ENCODE peak calls at places on chromosomes 3 and 15, in eight cellular contexts. U is left colon; J is stimulated activated naive CD8-positive, alpha-beta T cell treated with anti-CD3 and anti-CD28 coated beads, Interleukin-15, amount 100 ng/mL, for 72 hours; Q is naive thymus-derived CD8-positive, alpha-beta T cell; M is NCI-H524; Y is AG09309; W is BE2C; G is effector CD4-positive, alpha-beta T cell. P is an unnamed sample.

GRCh38 chr3:74267583-74268184 is 346.8 kb downstream of the CNTN3 start:
- DNase-seq in U (peak), J (no peak), Q (no peak), M (peak), Y (peak), W (peak), G (no peak), P (peak)

GRCh38 chr3:173977747-173978146 is 580.2 kb downstream of the NLGN1 start:
- DNase-seq in U (no peak), J (no peak), Q (no peak), M (no peak), Y (no peak), W (no peak), G (no peak), P (no peak)

GRCh38 chr3:160112481-160112880 is 112.7 kb upstream of the C3orf80 start:
- DNase-seq in U (no peak), J (no peak), Q (no peak), M (no peak), Y (no peak), W (no peak), G (no peak), P (no peak)

GRCh38 chr15:64858136-64858535 is 16.4 kb downstream of the PLEKHO2 start:
- DNase-seq in U (no peak), J (no peak), Q (no peak), M (no peak), Y (no peak), W (no peak), G (no peak), P (no peak)

GRCh38 chr3:100269410-100270217 is 8.8 kb downstream of the TBC1D23 start:
- DNase-seq in U (no peak), J (peak), Q (no peak), M (peak), Y (peak), W (no peak), G (no peak), P (peak)

GRCh38 chr3:168575750-168576149 is 480.0 kb upstream of the GOLIM4 start:
- DNase-seq in U (no peak), J (no peak), Q (no peak), M (no peak), Y (no peak), W (no peak), G (no peak), P (no peak)

GRCh38 chr3:97037294-97037943 is 223.0 kb downstream of the EPHA6 start:
- DNase-seq in U (no peak), J (no peak), Q (no peak), M (no peak), Y (no peak), W (no peak), G (no peak), P (no peak)

GRCh38 chr15:77032647-77033416 is 37.9 kb downstream of the PSTPIP1 start:
- DNase-seq in U (peak), J (peak), Q (no peak), M (no peak), Y (no peak), W (no peak), G (no peak), P (no peak)

GRCh38 chr15:55738715-55739114 is 4.2 kb downstream of the PRTG start:
- DNase-seq in U (no peak), J (no peak), Q (no peak), M (no peak), Y (no peak), W (no peak), G (no peak), P (no peak)

GRCh38 chr15:28115871-28116270 is 16.8 kb upstream of the OCA2 start:
- DNase-seq in U (no peak), J (no peak), Q (no peak), M (no peak), Y (no peak), W (no peak), G (no peak), P (no peak)

P was measured in astrocyte of the cerebellum.